ENCODE peak calls at places on chromosomes 12 and 14, in eight cellular contexts. K is Calu3; P is HepG2; T is Caki2; V is stimulated activated CD4-positive, alpha-beta T cell treated with anti-CD3 and anti-CD28 coated beads, Interleukin-1b, Interleukin-23, amount 100 ng/mL, for 24 hours; I is NCI-H460; M is lower leg skin; L is colonic mucosa. Z is an unnamed sample.
A peak's percentile ranks its signal among the peaks of the same experiment; 100 is the strongest.

GRCh38 chr12:52636592-52637258 is 15.3 kb downstream of the KRT2 start:
- DNase-seq in I (no peak), V (no peak), K (no peak), T (no peak), L (no peak), M (no peak), P (no peak), Z (no peak)

GRCh38 chr12:21614510-21614909 is 9.9 kb upstream of the GYS2 start:
- DNase-seq in P (no peak), L (no peak), K (no peak), T (no peak), M (no peak), V (no peak), I (no peak), Z (no peak)

GRCh38 chr12:57765003-57765697 is 1.7 kb downstream of the CYP27B1 start:
- DNase-seq in M (no peak), L (peak; percentile 60), V (peak; percentile 64), T (peak; percentile 45), I (no peak), K (peak; percentile 68), P (peak; percentile 40), Z (peak; percentile 50)

GRCh38 chr14:80356413-80356812 is 145.1 kb upstream of the DIO2 start:
- DNase-seq in L (no peak), P (peak; percentile 2), K (peak; percentile 5), T (no peak), V (no peak), M (no peak), I (peak; percentile 8), Z (peak; percentile 16)

GRCh38 chr12:51341259-51342007 is 5.0 kb downstream of the CELA1 start:
- DNase-seq in I (peak; percentile 73), M (peak; percentile 76), T (peak; percentile 74), K (peak; percentile 54), P (peak; percentile 47), L (peak; percentile 86), V (peak; percentile 50), Z (peak; percentile 81)

GRCh38 chr14:42664185-42664584 is 1057.5 kb downstream of the LRFN5 start:
- DNase-seq in L (no peak), P (no peak), M (no peak), I (no peak), K (no peak), V (no peak), T (no peak), Z (no peak)

GRCh38 chr12:6295187-6295811 is 15.2 kb upstream of the PLEKHG6 start:
- DNase-seq in P (peak; percentile 98), T (peak; percentile 86), M (no peak), L (peak; percentile 86), K (peak; percentile 89), V (no peak), I (no peak), Z (peak; percentile 91)

GRCh38 chr12:129819391-129819790 is 84.4 kb downstream of the TMEM132D start:
- DNase-seq in V (no peak), T (peak; percentile 57), P (no peak), M (no peak), L (no peak), I (no peak), K (no peak), Z (no peak)

GRCh38 chr12:113762155-113762848 is 203.8 kb downstream of the RBM19 start:
- DNase-seq in V (no peak), M (no peak), T (no peak), K (no peak), P (no peak), I (no peak), L (no peak), Z (no peak)

GRCh38 chr12:117897379-117898161 is 71.2 kb downstream of the KSR2 start:
- DNase-seq in V (no peak), I (no peak), T (no peak), L (no peak), P (no peak), K (no peak), M (no peak), Z (no peak)